ENCODE peak calls at places on chromosomes 7 and 10, in seven cellular contexts. T, R, X, N, E, L and U are unnamed samples.

GRCh38 chr7:104851268-104851667 is 162.7 kb upstream of the KMT2E start:
- DNase-seq in T (no peak), L (no peak), N (no peak), E (no peak), X (no peak), R (no peak), U (no peak)

GRCh38 chr7:44066111-44066460 is 719 bp upstream of the PGAM2 start:
- DNase-seq in R (no peak), L (no peak), N (no peak), E (no peak), X (no peak), T (no peak), U (no peak)

GRCh38 chr7:27179503-27180430 is 5.3 kb downstream of the HOXA11 start:
- DNase-seq in T (peak), R (peak), L (peak), N (peak), X (peak), E (peak), U (peak)

GRCh38 chr10:98224509-98224908 is 43.5 kb downstream of the LOXL4 start:
- DNase-seq in E (no peak), T (peak), R (no peak), L (no peak), X (no peak), N (peak), U (no peak)

GRCh38 chr7:106246941-106247826 is 37.6 kb downstream of the NAMPT start:
- DNase-seq in E (no peak), L (no peak), X (no peak), N (no peak), T (no peak), R (no peak), U (no peak)

GRCh38 chr10:45557275-45557905 is 115.2 kb downstream of the ZFAND4 start:
- DNase-seq in N (peak), E (no peak), R (no peak), L (no peak), T (no peak), X (no peak), U (no peak)

GRCh38 chr10:5355762-5356478 is 8.8 kb upstream of the UCN3 start:
- DNase-seq in X (no peak), N (no peak), T (no peak), L (no peak), E (no peak), R (no peak), U (no peak)

GRCh38 chr7:19215421-19215820 is 70.2 kb upstream of the FERD3L start:
- DNase-seq in X (no peak), E (peak), R (no peak), T (peak), L (no peak), N (peak), U (no peak)

GRCh38 chr7:51481421-51481820 is 164.8 kb upstream of the COBL start:
- DNase-seq in X (no peak), T (no peak), L (no peak), R (no peak), E (no peak), N (no peak), U (no peak)

GRCh38 chr7:128231677-128232076 is 9.4 kb upstream of the LEP start:
- DNase-seq in N (no peak), E (no peak), L (no peak), X (no peak), R (no peak), T (no peak), U (no peak)

GRCh38 chr10:28996947-28997551 is 291.8 kb upstream of the LYZL1 start:
- DNase-seq in R (no peak), L (no peak), X (no peak), T (no peak), N (no peak), E (no peak), U (no peak)

GRCh38 chr7:157558061-157558460 is 221.3 kb downstream of the DNAJB6 start:
- DNase-seq in X (no peak), N (no peak), L (no peak), R (no peak), E (no peak), T (no peak), U (peak)

GRCh38 chr10:61899997-61900828 is 1.3 kb upstream of the ARID5B start:
- DNase-seq in E (peak), X (peak), R (peak), L (peak), T (peak), N (peak), U (no peak)

GRCh38 chr7:7765422-7765821 is 47.0 kb upstream of the RPA3 start:
- DNase-seq in L (no peak), X (no peak), N (no peak), R (no peak), T (no peak), E (no peak), U (no peak)